ENCODE peak calls at places on chromosomes 12 and 14, in six cellular contexts. T is A549, R is HepG2, I is GM12878, V is endothelial cell of umbilical vein, Z is K562. A is an unnamed sample.
A peak's percentile ranks its signal among the peaks of the same experiment; 100 is the strongest.

GRCh38 chr14:20823859-20824258 is 21.2 kb upstream of the RNASE1 start:
- DNase-seq in T (no peak), Z (no peak), I (no peak), R (no peak), V (no peak), A (no peak)

GRCh38 chr12:110117948-110118685 is 6.0 kb upstream of the IFT81 start:
- DNase-seq in Z (peak; percentile 57), I (no peak), T (no peak), V (peak; percentile 67), R (peak; percentile 64), A (no peak)

GRCh38 chr12:107200394-107200793 is 107.0 kb upstream of the CRY1 start:
- DNase-seq in V (no peak), I (no peak), R (peak; percentile 32), T (peak; percentile 72), Z (no peak), A (no peak)

GRCh38 chr12:66648336-66648735 is 30.5 kb downstream of the GRIP1 start:
- DNase-seq in V (no peak), Z (no peak), T (no peak), I (no peak), R (peak; percentile 2), A (no peak)

GRCh38 chr14:104553166-104554087 is 26.1 kb upstream of the C14orf180 start:
- DNase-seq in I (no peak), R (no peak), T (no peak), Z (no peak), V (no peak), A (no peak)

GRCh38 chr12:561908-562593 is 101.2 kb downstream of the NINJ2 start:
- DNase-seq in R (no peak), I (no peak), Z (peak; percentile 43), T (no peak), V (no peak), A (peak; percentile 87)

GRCh38 chr14:105647784-105648608 is 121.6 kb downstream of the TMEM121 start:
- DNase-seq in R (no peak), Z (no peak), I (no peak), V (no peak), T (no peak), A (no peak)

GRCh38 chr12:66352197-66352596 is 49.9 kb downstream of the HELB start:
- DNase-seq in V (peak; percentile 27), Z (no peak), T (peak; percentile 42), R (peak; percentile 18), I (no peak), A (peak; percentile 69)

GRCh38 chr14:21040370-21040925 is 1.7 kb upstream of the RNASE7 start:
- DNase-seq in T (no peak), V (no peak), I (no peak), R (no peak), Z (no peak), A (no peak)

GRCh38 chr12:27667540-27667939 is 28.7 kb upstream of the REP15 start:
- DNase-seq in Z (no peak), V (no peak), R (no peak), T (no peak), I (no peak), A (no peak)

GRCh38 chr12:26987634-26988424 is 26.4 kb downstream of the TM7SF3 start:
- DNase-seq in Z (no peak), V (no peak), T (no peak), R (no peak), I (no peak), A (peak; percentile 49)

GRCh38 chr14:68862954-68863594 is 70.2 kb upstream of the ZFP36L1 start:
- DNase-seq in I (peak; percentile 32), R (peak; percentile 76), V (peak; percentile 83), Z (peak; percentile 54), T (peak; percentile 85), A (peak; percentile 81)

GRCh38 chr14:61475316-61475715 is 153.9 kb downstream of the PRKCH start:
- DNase-seq in Z (peak; percentile 46), I (no peak), R (peak; percentile 67), T (peak; percentile 80), V (peak; percentile 74), A (peak; percentile 83)

GRCh38 chr12:225012-225411 is 11.1 kb upstream of the SLC6A12 start:
- DNase-seq in V (no peak), Z (no peak), R (no peak), I (no peak), T (no peak), A (no peak)

GRCh38 chr14:31692376-31692781 is 131.2 kb downstream of the NUBPL start:
- DNase-seq in V (no peak), T (no peak), Z (no peak), I (no peak), R (no peak), A (no peak)

GRCh38 chr12:53984901-53985357 is at the start of gene HOXC10:
- DNase-seq in V (peak; percentile 71), R (peak; percentile 53), T (peak; percentile 97), Z (peak; percentile 91), I (peak; percentile 38), A (peak; percentile 98)

GRCh38 chr14:22477569-22478194 is 111.3 kb downstream of the DAD1 start:
- DNase-seq in I (no peak), V (no peak), T (no peak), R (no peak), Z (no peak), A (no peak)

GRCh38 chr14:94995551-94995950 is 161.8 kb downstream of the DICER1 start:
- DNase-seq in Z (no peak), I (no peak), T (no peak), R (no peak), V (no peak), A (no peak)

GRCh38 chr12:13853471-13853870 is 127.9 kb downstream of the GRIN2B start:
- DNase-seq in T (no peak), V (no peak), I (no peak), Z (no peak), R (no peak), A (no peak)

GRCh38 chr12:64169999-64170398 is 52.1 kb downstream of the KICS2 start:
- DNase-seq in R (no peak), Z (no peak), V (peak; percentile 44), T (no peak), I (no peak), A (no peak)

GRCh38 chr14:89366580-89367448 is 50.2 kb downstream of the FOXN3 start:
- DNase-seq in Z (no peak), R (no peak), I (no peak), V (no peak), T (no peak), A (peak; percentile 44)

GRCh38 chr12:21456291-21456780 is 18.9 kb downstream of the PYROXD1 start:
- DNase-seq in T (no peak), R (no peak), I (no peak), Z (no peak), V (no peak), A (peak; percentile 90)

GRCh38 chr12:57190037-57190436 is 26.6 kb upstream of the NXPH4 start:
- DNase-seq in Z (no peak), T (no peak), V (peak; percentile 29), R (no peak), I (no peak), A (no peak)

GRCh38 chr12:43812042-43812441 is 5.9 kb upstream of the TWF1 start:
- DNase-seq in T (no peak), Z (no peak), R (no peak), I (no peak), V (no peak), A (no peak)

GRCh38 chr12:43308776-43309175 is 243.2 kb downstream of the ADAMTS20 start:
- DNase-seq in I (no peak), T (no peak), V (no peak), R (no peak), Z (no peak), A (no peak)

GRCh38 chr12:93122089-93122488 is 193.0 kb upstream of the EEA1 start:
- DNase-seq in Z (no peak), T (peak; percentile 26), I (no peak), V (no peak), R (peak; percentile 64), A (no peak)

GRCh38 chr14:24307575-24308341 is at the start of gene CIDEB:
- DNase-seq in R (peak; percentile 99), V (peak; percentile 52), Z (peak; percentile 42), T (peak; percentile 66), I (no peak), A (peak; percentile 73)

GRCh38 chr12:31117203-31118011 is 43.7 kb downstream of the DDX11 start:
- DNase-seq in Z (peak; percentile 74), I (no peak), V (peak; percentile 49), T (peak; percentile 66), R (peak; percentile 12), A (peak; percentile 51)

GRCh38 chr12:91009319-91009950 is 4.7 kb upstream of the EPYC start:
- DNase-seq in Z (no peak), I (peak; percentile 55), R (no peak), V (peak; percentile 77), T (no peak), A (no peak)

GRCh38 chr12:59938190-59938962 is 342.5 kb downstream of the SLC16A7 start:
- DNase-seq in V (no peak), R (no peak), T (peak; percentile 36), I (no peak), Z (no peak), A (no peak)

GRCh38 chr14:80269338-80269935 is 58.1 kb upstream of the DIO2 start:
- DNase-seq in I (no peak), T (peak; percentile 10), V (peak; percentile 3), R (no peak), Z (no peak), A (no peak)

GRCh38 chr12:2823483-2823882 is 11.0 kb downstream of the ITFG2 start:
- DNase-seq in V (no peak), I (no peak), R (no peak), T (no peak), Z (no peak), A (no peak)
- H3K4me3 ChIP-seq in V (no peak overlapping the region), I (no peak overlapping the region), R (no peak overlapping the region), T (no peak overlapping the region), Z (no peak overlapping the region), A (no peak overlapping the region)

GRCh38 chr12:97134495-97134894 is 227.4 kb downstream of the NEDD1 start:
- DNase-seq in R (no peak), Z (no peak), I (no peak), T (no peak), V (no peak), A (no peak)
- TF ChIP-seq CTCF in R (no peak), Z (no peak), I (no peak), T (no peak), V (no peak), A (no peak)

GRCh38 chr14:50064993-50065392 is 51.4 kb downstream of the VCPKMT start:
- DNase-seq in Z (no peak), V (no peak), I (peak; percentile 98), T (no peak), R (no peak), A (peak; percentile 58)

GRCh38 chr14:50060871-50061663 is 55.3 kb downstream of the VCPKMT start:
- DNase-seq in I (no peak), Z (peak; percentile 68), V (peak; percentile 82), T (peak; percentile 86), R (peak; percentile 89), A (peak; percentile 93)

GRCh38 chr14:50063876-50064420 is 52.4 kb downstream of the VCPKMT start:
- DNase-seq in T (no peak), Z (no peak), V (no peak), R (no peak), I (no peak), A (no peak)

GRCh38 chr14:50061664-50062437 is 54.5 kb downstream of the VCPKMT start:
- DNase-seq in T (no peak), I (peak; percentile 84), Z (no peak), V (peak; percentile 58), R (peak; percentile 76), A (peak; percentile 93)

GRCh38 chr14:50062438-50063039 is 53.8 kb downstream of the VCPKMT start:
- DNase-seq in I (peak; percentile 71), V (peak; percentile 81), R (peak; percentile 88), T (peak; percentile 63), Z (peak; percentile 80), A (peak; percentile 87)
- TF ChIP-seq MYC in I (no peak), V (no peak), R (no peak), T (no peak), Z (no peak), A (no peak)

GRCh38 chr12:70843363-70843762 is 77.2 kb downstream of the PTPRR start:
- DNase-seq in V (no peak), T (no peak), I (no peak), R (no peak), Z (no peak), A (no peak)
- H3K4me3 ChIP-seq in V (no peak overlapping the region), T (no peak overlapping the region), I (no peak overlapping the region), R (no peak overlapping the region), Z (no peak overlapping the region), A (no peak overlapping the region)

A was measured in NB4.